ENCODE peak calls at places on chromosome 13, in four cellular contexts. Z is adrenal gland, T is occipital lobe, V is fibroblast of the conjunctiva. K is an unnamed sample.

GRCh38 chr13:113034451-113035208 is 65.6 kb downstream of the MCF2L start:
- DNase-seq in Z (peak; percentile 62), T (peak; percentile 43), V (peak; percentile 32), K (peak; percentile 31)

GRCh38 chr13:83798731-83799130 is 83.5 kb downstream of the SLITRK1 start:
- DNase-seq in Z (no peak), T (no peak), V (no peak), K (no peak)

GRCh38 chr13:58682616-58683015 is 1051.1 kb downstream of the PCDH17 start:
- DNase-seq in Z (no peak), T (no peak), V (no peak), K (no peak)

GRCh38 chr13:108146642-108147041 is 68.7 kb downstream of the LIG4 start:
- DNase-seq in Z (no peak), T (no peak), V (no peak), K (no peak)

GRCh38 chr13:106173346-106173745 is 362.1 kb downstream of the EFNB2 start:
- DNase-seq in Z (no peak), T (no peak), V (no peak), K (no peak)

GRCh38 chr13:94090773-94091172 is 388.7 kb downstream of the DCT start:
- DNase-seq in Z (no peak), T (no peak), V (no peak), K (no peak)

GRCh38 chr13:35379663-35380062 is 96.8 kb downstream of the MAB21L1 start:
- DNase-seq in Z (no peak), T (no peak), V (no peak), K (no peak)

GRCh38 chr13:46515793-46516192 is 37.2 kb upstream of the LRCH1 start:
- DNase-seq in Z (no peak), T (no peak), V (no peak), K (no peak)

GRCh38 chr13:73059460-73060250 is 850 bp downstream of the KLF5 start:
- DNase-seq in Z (peak; percentile 36), T (peak; percentile 24), V (no peak), K (no peak)

GRCh38 chr13:96984061-96984508 is 10.2 kb downstream of the OXGR1 start:
- DNase-seq in Z (peak; percentile 77), T (no peak), V (no peak), K (no peak)

GRCh38 chr13:74850893-74851292 is 631.1 kb downstream of the TBC1D4 start:
- DNase-seq in Z (no peak), T (no peak), V (no peak), K (no peak)

GRCh38 chr13:29693297-29693945 is 97.9 kb upstream of the SLC7A1 start:
- DNase-seq in Z (no peak), T (no peak), V (no peak), K (no peak)

GRCh38 chr13:99760456-99760855 is 211.1 kb downstream of the ZIC5 start:
- DNase-seq in Z (no peak), T (no peak), V (no peak), K (no peak)

GRCh38 chr13:43472344-43472743 is 314.4 kb downstream of the ENOX1 start:
- DNase-seq in Z (no peak), T (peak; percentile 6), V (no peak), K (no peak)

GRCh38 chr13:35964764-35965163 is 166.4 kb downstream of the DCLK1 start:
- DNase-seq in Z (no peak), T (no peak), V (peak; percentile 83), K (no peak)

GRCh38 chr13:101700598-101700997 is 248.1 kb downstream of the ITGBL1 start:
- DNase-seq in Z (no peak), T (no peak), V (peak; percentile 78), K (no peak)

GRCh38 chr13:62697702-62698101 is 1282.1 kb upstream of the PCDH20 start:
- DNase-seq in Z (no peak), T (no peak), V (no peak), K (no peak)

GRCh38 chr13:45658586-45659235 is 43.2 kb upstream of the ERICH6B start:
- DNase-seq in Z (no peak), T (no peak), V (peak; percentile 21), K (no peak)

GRCh38 chr13:83221813-83222241 is 660.4 kb downstream of the SLITRK1 start:
- DNase-seq in Z (no peak), T (no peak), V (peak; percentile 86), K (no peak)

GRCh38 chr13:51220706-51221105 is 1.5 kb upstream of the FAM124A start:
- DNase-seq in Z (no peak), T (no peak), V (no peak), K (no peak)

GRCh38 chr13:49571299-49572240 is 13.8 kb downstream of the RCBTB1 start:
- DNase-seq in Z (no peak), T (no peak), V (no peak), K (no peak)

GRCh38 chr13:65133094-65133493 is 2097.0 kb downstream of the PCDH9 start:
- DNase-seq in Z (no peak), T (no peak), V (no peak), K (no peak)

GRCh38 chr13:107554355-107554905 is 660.9 kb downstream of the LIG4 start:
- DNase-seq in Z (no peak), T (no peak), V (no peak), K (no peak)

GRCh38 chr13:41552031-41552430 is 94.7 kb downstream of the RGCC start:
- DNase-seq in Z (no peak), T (no peak), V (no peak), K (no peak)

GRCh38 chr13:75151081-75151643 is 330.8 kb downstream of the TBC1D4 start:
- DNase-seq in Z (no peak), T (no peak), V (no peak), K (no peak)

GRCh38 chr13:22077205-22077683 is 406.4 kb downstream of the FGF9 start:
- DNase-seq in Z (no peak), T (no peak), V (no peak), K (no peak)

GRCh38 chr13:113822266-113822665 is 41.6 kb downstream of the GAS6 start:
- DNase-seq in Z (no peak), T (no peak), V (no peak), K (no peak)

GRCh38 chr13:44231786-44232516 is 141.7 kb upstream of the SERP2 start:
- DNase-seq in Z (peak; percentile 91), T (no peak), V (peak; percentile 59), K (no peak)

GRCh38 chr13:101049166-101049850 is 367.0 kb downstream of the NALCN start:
- DNase-seq in Z (no peak), T (no peak), V (no peak), K (no peak)

K was measured in smooth muscle cell of the brain vasculature.